ENCODE peak calls at places on chromosomes 12 and 14, in six cellular contexts. V is stomach, N is PC-9, A is right lobe of liver, Y is heart right ventricle, W is colonic mucosa. E is an unnamed sample.

GRCh38 chr14:71300474-71301359 is 393.5 kb downstream of the PCNX1 start:
- DNase-seq in V (no peak), N (no peak), A (no peak), Y (no peak), W (no peak), E (no peak)

GRCh38 chr12:114407034-114407420 is 1.1 kb upstream of the TBX5 start:
- DNase-seq in V (no peak), N (no peak), A (no peak), Y (no peak), W (no peak), E (no peak)

GRCh38 chr14:101962503-101962874 is 1.9 kb upstream of the DYNC1H1 start:
- DNase-seq in V (peak; percentile 74), N (peak; percentile 68), A (peak; percentile 68), Y (peak; percentile 68), W (peak; percentile 59), E (peak; percentile 75)

GRCh38 chr14:85991156-85991555 is 461.2 kb downstream of the FLRT2 start:
- DNase-seq in V (no peak), N (no peak), A (no peak), Y (no peak), W (no peak), E (no peak)

GRCh38 chr14:73752297-73752992 is 38.3 kb upstream of the PNMA1 start:
- DNase-seq in V (peak; percentile 88), N (peak; percentile 90), A (peak; percentile 82), Y (peak; percentile 77), W (peak; percentile 81), E (no peak)

GRCh38 chr12:47312794-47313426 is 233.2 kb upstream of the AMIGO2 start:
- DNase-seq in V (no peak), N (no peak), A (no peak), Y (no peak), W (no peak), E (no peak)

GRCh38 chr14:65465584-65465983 is 53.1 kb downstream of the FUT8 start:
- DNase-seq in V (no peak), N (no peak), A (no peak), Y (no peak), W (no peak), E (no peak)

GRCh38 chr14:75715926-75716780 is 55.1 kb downstream of the TTLL5 start:
- DNase-seq in V (no peak), N (no peak), A (no peak), Y (no peak), W (no peak), E (no peak)

GRCh38 chr14:34027990-34028490 is 77.2 kb upstream of the EGLN3 start:
- DNase-seq in V (no peak), N (no peak), A (no peak), Y (no peak), W (no peak), E (no peak)

GRCh38 chr14:100239200-100239839 is 376 bp downstream of the YY1 start:
- DNase-seq in V (no peak), N (no peak), A (peak; percentile 55), Y (peak; percentile 51), W (peak; percentile 45), E (peak; percentile 50)

GRCh38 chr14:94751321-94751720 is 18.6 kb downstream of the GSC start:
- DNase-seq in V (no peak), N (no peak), A (no peak), Y (no peak), W (no peak), E (no peak)

GRCh38 chr12:19010087-19010486 is 119.4 kb upstream of the PLEKHA5 start:
- DNase-seq in V (no peak), N (no peak), A (no peak), Y (no peak), W (no peak), E (no peak)

GRCh38 chr12:46891306-46891705 is 65.5 kb upstream of the SLC38A4 start:
- DNase-seq in V (no peak), N (no peak), A (no peak), Y (no peak), W (no peak), E (no peak)

GRCh38 chr12:68864604-68865003 is 56.6 kb downstream of the MDM2 start:
- DNase-seq in V (no peak), N (no peak), A (no peak), Y (no peak), W (no peak), E (no peak)

GRCh38 chr12:10584415-10584814 is 29.0 kb downstream of the MAGOHB start:
- DNase-seq in V (no peak), N (no peak), A (no peak), Y (no peak), W (no peak), E (no peak)

GRCh38 chr12:124456133-124456651 is 111.2 kb downstream of the NCOR2 start:
- DNase-seq in V (no peak), N (no peak), A (no peak), Y (peak; percentile 7), W (no peak), E (no peak)

GRCh38 chr12:121578230-121579189 is 2.3 kb downstream of the KDM2B start:
- DNase-seq in V (no peak), N (no peak), A (peak; percentile 23), Y (peak; percentile 30), W (peak; percentile 40), E (no peak)

GRCh38 chr14:97977711-97978261 is 1180.6 kb downstream of the VRK1 start:
- DNase-seq in V (peak; percentile 59), N (no peak), A (peak; percentile 36), Y (peak; percentile 83), W (peak; percentile 80), E (peak; percentile 84)

GRCh38 chr14:98932436-98933325 is 339.3 kb downstream of the BCL11B start:
- DNase-seq in V (no peak), N (no peak), A (no peak), Y (no peak), W (no peak), E (no peak)

GRCh38 chr14:55123101-55123500 is 6.0 kb upstream of the LGALS3 start:
- DNase-seq in V (no peak), N (peak; percentile 69), A (no peak), Y (no peak), W (no peak), E (no peak)

GRCh38 chr12:29783773-29784666 is at the start of gene TMTC1:
- DNase-seq in V (peak; percentile 51), N (no peak), A (peak; percentile 87), Y (peak; percentile 92), W (peak; percentile 48), E (peak; percentile 76)

GRCh38 chr14:68825729-68826128 is 32.9 kb upstream of the ZFP36L1 start:
- DNase-seq in V (no peak), N (no peak), A (no peak), Y (no peak), W (no peak), E (no peak)

GRCh38 chr12:106090586-106091411 is 48.0 kb downstream of the NUAK1 start:
- DNase-seq in V (no peak), N (no peak), A (no peak), Y (no peak), W (no peak), E (no peak)

GRCh38 chr14:51293149-51293925 is 53.3 kb downstream of the TMX1 start:
- DNase-seq in V (no peak), N (no peak), A (peak; percentile 20), Y (peak; percentile 34), W (peak; percentile 19), E (peak; percentile 6)

GRCh38 chr14:55936691-55937090 is 181.5 kb upstream of the PELI2 start:
- DNase-seq in V (peak; percentile 57), N (no peak), A (no peak), Y (no peak), W (no peak), E (no peak)

GRCh38 chr12:71694099-71694820 is 8.4 kb downstream of the TMEM19 start:
- DNase-seq in V (no peak), N (no peak), A (no peak), Y (no peak), W (peak; percentile 60), E (no peak)
- H3K4me3 ChIP-seq in V (no peak overlapping the region), N (no peak overlapping the region), A (no peak overlapping the region), Y (no peak overlapping the region), W (no peak overlapping the region), E (no peak overlapping the region)

GRCh38 chr14:61472801-61473376 is 151.5 kb downstream of the PRKCH start:
- DNase-seq in V (no peak), N (no peak), A (no peak), Y (no peak), W (no peak), E (no peak)

GRCh38 chr14:61470954-61471279 is 149.5 kb downstream of the PRKCH start:
- DNase-seq in V (no peak), N (no peak), A (no peak), Y (no peak), W (peak; percentile 12), E (no peak)

GRCh38 chr14:61471297-61471980 is 150.1 kb downstream of the PRKCH start:
- DNase-seq in V (no peak), N (no peak), A (no peak), Y (no peak), W (peak; percentile 17), E (no peak)

GRCh38 chr14:61470261-61470953 is 149.0 kb downstream of the PRKCH start:
- DNase-seq in V (no peak), N (peak; percentile 67), A (no peak), Y (peak; percentile 40), W (peak; percentile 17), E (no peak)

GRCh38 chr14:61472025-61472672 is 150.8 kb downstream of the PRKCH start:
- DNase-seq in V (no peak), N (peak; percentile 100), A (no peak), Y (peak; percentile 45), W (no peak), E (no peak)
- H3K4me1 ChIP-seq in V (peaks cover 41% of the 10 kb centered on the region), N (peaks cover 65% of the 10 kb centered on the region), A (peaks cover 2% of the 10 kb centered on the region), Y (peaks cover 78% of the 10 kb centered on the region), W (no peaks in the 10 kb centered on the region), E (no peaks in the 10 kb centered on the region)

GRCh38 chr12:110733089-110733715 is 9.5 kb downstream of the PPP1CC start:
- DNase-seq in V (no peak), N (no peak), A (no peak), Y (no peak), W (no peak), E (no peak)
- H3K27ac ChIP-seq in V (no peak overlapping the region), N (no peak overlapping the region), A (peak overlapping the region; percentile 80), Y (no peak overlapping the region), W (no peak overlapping the region), E (no peak overlapping the region)

DNA sequence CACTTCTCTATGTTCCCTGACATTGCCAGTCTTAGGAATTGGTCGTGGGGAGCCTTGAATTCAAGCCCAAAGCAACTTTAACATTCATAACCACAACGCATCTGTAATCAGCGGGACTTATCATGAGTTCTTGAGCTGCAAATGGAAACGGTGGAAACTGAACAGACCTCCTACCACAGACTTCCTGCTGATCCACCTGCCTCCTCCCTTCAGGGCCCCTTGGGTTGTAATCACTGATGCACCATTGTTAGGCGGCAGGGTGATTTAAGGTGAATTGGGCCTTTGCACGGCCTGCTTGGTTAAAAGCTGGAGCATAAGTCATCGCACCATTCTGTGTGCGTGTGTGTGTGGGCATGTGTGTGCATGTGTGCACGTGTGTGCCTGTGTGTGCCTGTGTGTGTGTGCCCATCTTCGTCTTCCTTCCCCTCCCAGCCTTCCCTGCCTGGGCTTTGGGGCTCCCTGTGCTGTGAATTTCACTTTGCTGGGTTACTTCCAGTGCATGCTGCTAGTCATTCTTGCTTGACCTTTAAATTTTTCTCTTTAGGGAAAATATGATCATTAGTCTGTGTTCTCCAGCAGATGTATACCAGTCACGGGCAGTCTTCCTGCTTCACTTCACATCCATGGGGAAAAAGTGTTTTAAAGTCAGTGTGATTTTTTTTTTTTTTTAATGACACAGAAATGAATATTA is 29.0 kb downstream of the CHST11 start:
- DNase-seq in V (no peak), N (no peak), A (no peak), Y (no peak), W (no peak), E (no peak)
- H3K4me3 ChIP-seq in V (no peak overlapping the region), N (no peak overlapping the region), A (no peak overlapping the region), Y (no peak overlapping the region), W (no peak overlapping the region), E (no peak overlapping the region)

GRCh38 chr14:36719823-36720222 is 58.2 kb downstream of the PAX9 start:
- DNase-seq in V (no peak), N (no peak), A (no peak), Y (no peak), W (no peak), E (no peak)
- H3K4me1 ChIP-seq in V (no peaks in the 10 kb centered on the region), N (no peaks in the 10 kb centered on the region), A (no peaks in the 10 kb centered on the region), Y (no peaks in the 10 kb centered on the region), W (no peaks in the 10 kb centered on the region), E (no peaks in the 10 kb centered on the region)